ENCODE peak calls at places on chromosomes 13 and 19, in ten cellular contexts. G is tibial nerve, P is GM12892, E is esophagus squamous epithelium, D is Peyer's patch, N is gastrocnemius medialis, S is H54, H is upper lobe of left lung, Q is lower leg skin, R is adrenal gland. Z is an unnamed sample.

GRCh38 chr19:46537136-46538097 is 41.8 kb upstream of the PNMA8B start:
- DNase-seq in G (peak; percentile 44), P (no peak), E (no peak), D (peak; percentile 70), N (no peak), S (no peak), H (peak; percentile 54), Q (no peak), R (peak; percentile 75), Z (peak; percentile 27)

GRCh38 chr19:658916-659839 is 3.8 kb downstream of the RNF126 start:
- DNase-seq in G (no peak), P (no peak), E (no peak), D (no peak), N (no peak), S (no peak), H (no peak), Q (peak; percentile 78), R (no peak), Z (peak; percentile 39)

GRCh38 chr13:109274188-109274821 is 512.1 kb downstream of the IRS2 start:
- DNase-seq in G (no peak), P (no peak), E (no peak), D (no peak), N (peak; percentile 59), S (no peak), H (no peak), Q (no peak), R (peak; percentile 38), Z (no peak)

GRCh38 chr19:13095393-13095784 is 7.3 kb downstream of the LYL1 start:
- DNase-seq in G (no peak), P (no peak), E (no peak), D (no peak), N (no peak), S (no peak), H (peak; percentile 44), Q (no peak), R (no peak), Z (peak; percentile 66)

GRCh38 chr13:96082640-96083039 is 7.3 kb upstream of the HS6ST3 start:
- DNase-seq in G (no peak), P (no peak), E (no peak), D (no peak), N (no peak), S (no peak), H (no peak), Q (no peak), R (no peak), Z (no peak)

GRCh38 chr13:109694972-109695371 is 91.4 kb downstream of the IRS2 start:
- DNase-seq in G (no peak), P (no peak), E (no peak), D (no peak), N (no peak), S (no peak), H (no peak), Q (no peak), R (no peak), Z (peak; percentile 16)

GRCh38 chr19:1244693-1245451 is 3.3 kb downstream of the ATP5F1D start:
- DNase-seq in G (no peak), P (no peak), E (no peak), D (peak; percentile 92), N (peak; percentile 60), S (peak; percentile 74), H (peak; percentile 86), Q (peak; percentile 69), R (peak; percentile 81), Z (no peak)

GRCh38 chr13:29849731-29850212 is 645 bp downstream of the UBL3 start:
- DNase-seq in G (no peak), P (peak; percentile 19), E (no peak), D (peak; percentile 76), N (peak; percentile 37), S (no peak), H (peak; percentile 78), Q (peak; percentile 67), R (peak; percentile 72), Z (peak; percentile 67)

GRCh38 chr19:32291876-32292275 is 53.5 kb upstream of the ZNF507 start:
- DNase-seq in G (no peak), P (no peak), E (no peak), D (no peak), N (no peak), S (no peak), H (no peak), Q (no peak), R (no peak), Z (no peak)

GRCh38 chr19:16435238-16435911 is 36.4 kb downstream of the EPS15L1 start:
- DNase-seq in G (peak; percentile 34), P (no peak), E (no peak), D (no peak), N (peak; percentile 66), S (peak; percentile 95), H (no peak), Q (peak; percentile 64), R (no peak), Z (no peak)

GRCh38 chr19:16433986-16434385 is 37.8 kb downstream of the EPS15L1 start:
- DNase-seq in G (no peak), P (no peak), E (no peak), D (no peak), N (no peak), S (no peak), H (peak; percentile 50), Q (no peak), R (no peak), Z (no peak)

GRCh38 chr19:16441661-16442071 is 30.1 kb downstream of the EPS15L1 start:
- DNase-seq in G (no peak), P (no peak), E (no peak), D (no peak), N (no peak), S (peak; percentile 43), H (no peak), Q (no peak), R (peak; percentile 49), Z (peak; percentile 65)

GRCh38 chr19:16436780-16437179 is 35.0 kb downstream of the EPS15L1 start:
- DNase-seq in G (no peak), P (no peak), E (no peak), D (no peak), N (no peak), S (no peak), H (no peak), Q (no peak), R (no peak), Z (no peak)

DNA sequence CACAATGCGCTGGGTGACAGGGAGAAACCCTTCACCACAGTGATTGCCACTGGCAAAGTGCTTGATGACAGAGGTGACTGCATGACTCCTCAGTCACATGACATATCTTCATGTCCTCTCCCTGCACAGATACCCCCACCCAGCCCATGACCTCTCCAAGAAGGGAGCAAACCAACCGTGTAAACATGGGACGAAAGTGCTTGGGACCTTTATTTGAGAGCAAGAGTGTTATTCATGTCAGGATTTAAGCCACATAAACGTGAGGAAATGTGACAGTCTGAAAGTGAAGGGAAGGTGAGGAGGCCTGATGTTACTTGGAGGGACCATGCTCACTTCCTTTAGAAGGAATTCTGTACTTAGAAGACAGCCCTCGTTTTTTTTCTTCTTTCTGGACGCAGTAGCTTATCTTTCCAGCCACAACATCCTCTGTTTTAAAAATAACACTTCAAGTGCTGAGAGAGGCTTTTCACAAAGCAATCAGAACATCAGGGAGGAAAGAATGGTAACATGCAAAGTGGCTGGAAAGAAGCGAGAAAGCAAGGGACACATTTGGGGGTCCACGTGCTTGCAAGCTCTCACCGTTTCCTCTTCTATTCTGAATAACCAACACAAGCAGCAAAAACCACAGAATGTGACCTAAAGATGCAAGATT is 35.6 kb downstream of the EPS15L1 start:
- DNase-seq in G (no peak), P (no peak), E (no peak), D (no peak), N (no peak), S (no peak), H (no peak), Q (no peak), R (no peak), Z (no peak)
- TF ChIP-seq POLR2A in G (no peak), P (no peak), E (no peak), D (no peak), N (no peak), S (no peak), H (no peak), Q (no peak), R (no peak), Z (no peak)

GRCh38 chr13:114128624-114129522 is 3.5 kb downstream of the RASA3 start:
- DNase-seq in G (peak; percentile 55), P (peak; percentile 92), E (peak; percentile 49), D (no peak), N (peak; percentile 51), S (peak; percentile 98), H (peak; percentile 88), Q (peak; percentile 69), R (peak; percentile 69), Z (peak; percentile 78)
- TF ChIP-seq POLR2A in G (peak; percentile 22), P (peak; percentile 47), E (peak; percentile 47), D (peak; percentile 12), N (no peak), S (no peak), H (peak; percentile 34), Q (no peak), R (no peak), Z (peak; percentile 86)

DNA sequence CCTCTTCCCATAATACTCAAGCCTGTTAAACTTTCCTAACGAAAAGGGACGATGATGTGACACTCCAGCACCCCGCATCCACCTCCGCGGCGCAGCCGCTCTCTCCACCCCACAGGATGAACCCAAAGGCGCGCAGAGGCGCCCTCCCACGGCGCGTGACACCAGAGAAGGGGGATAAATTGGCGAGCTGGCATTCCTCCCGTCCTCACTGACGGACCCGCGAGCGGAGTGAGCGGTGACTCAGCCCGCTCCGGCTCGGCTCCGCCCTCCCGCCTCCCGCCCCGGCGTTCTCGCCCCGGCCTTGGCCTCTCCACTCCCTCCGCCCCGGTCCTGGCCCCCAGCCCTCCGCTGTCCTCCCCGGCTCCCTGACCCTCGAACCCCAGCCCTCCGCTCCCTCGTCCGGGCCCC is 590 bp downstream of the TUBGCP3 start:
- DNase-seq in G (peak; percentile 53), P (peak; percentile 78), E (no peak), D (peak; percentile 87), N (peak; percentile 55), S (peak; percentile 99), H (peak; percentile 90), Q (peak; percentile 74), R (peak; percentile 92), Z (peak; percentile 90)
- TF ChIP-seq POLR2A in G (no peak), P (no peak), E (peak; percentile 29), D (no peak), N (no peak), S (peak; percentile 52), H (no peak), Q (no peak), R (peak; percentile 19), Z (peak; percentile 64)

GRCh38 chr19:6719992-6720368 is 470 bp downstream of the C3 start:
- DNase-seq in G (no peak), P (no peak), E (no peak), D (no peak), N (no peak), S (no peak), H (no peak), Q (no peak), R (no peak), Z (no peak)

GRCh38 chr19:6717441-6717971 is 2.9 kb downstream of the C3 start:
- DNase-seq in G (no peak), P (no peak), E (no peak), D (no peak), N (no peak), S (no peak), H (no peak), Q (no peak), R (no peak), Z (peak; percentile 61)

GRCh38 chr19:6718111-6718740 is 2.2 kb downstream of the C3 start:
- DNase-seq in G (no peak), P (no peak), E (no peak), D (no peak), N (no peak), S (no peak), H (no peak), Q (no peak), R (no peak), Z (no peak)

GRCh38 chr19:6719540-6719861 is 949 bp downstream of the C3 start:
- DNase-seq in G (no peak), P (no peak), E (no peak), D (no peak), N (no peak), S (no peak), H (no peak), Q (no peak), R (no peak), Z (no peak)

GRCh38 chr19:6718741-6719539 is 1.5 kb downstream of the C3 start:
- DNase-seq in G (no peak), P (no peak), E (no peak), D (no peak), N (no peak), S (no peak), H (peak; percentile 88), Q (no peak), R (peak; percentile 94), Z (peak; percentile 76)
- TF ChIP-seq POLR2A in G (no peak), P (no peak), E (no peak), D (no peak), N (no peak), S (no peak), H (no peak), Q (no peak), R (no peak), Z (no peak)